ENCODE peak calls at places on chromosome 7, in seven cellular contexts. N, D, W, T, J, Y and P are unnamed samples.

GRCh38 chr7:80231719-80232118 is 97.1 kb downstream of the GNAI1 start:
- DNase-seq in N (no peak), D (no peak), W (peak; percentile 60), T (no peak), J (no peak), Y (no peak), P (no peak)

GRCh38 chr7:125316451-125316850 is 386.8 kb upstream of the POT1 start:
- DNase-seq in N (no peak), D (peak; percentile 14), W (peak; percentile 43), T (peak; percentile 12), J (peak; percentile 77), Y (no peak), P (no peak)

GRCh38 chr7:40192036-40192435 is 57.2 kb downstream of the SUGCT start:
- DNase-seq in N (no peak), D (no peak), W (peak; percentile 54), T (no peak), J (no peak), Y (no peak), P (no peak)

GRCh38 chr7:96596120-96596826 is 113.4 kb downstream of the SEM1 start:
- DNase-seq in N (no peak), D (no peak), W (peak; percentile 2), T (peak; percentile 19), J (peak; percentile 13), Y (no peak), P (no peak)

GRCh38 chr7:876972-877311 is 588 bp downstream of the GET4 start:
- DNase-seq in N (no peak), D (no peak), W (no peak), T (peak; percentile 60), J (no peak), Y (no peak), P (no peak)

GRCh38 chr7:16205481-16205880 is 215.9 kb downstream of the CRPPA start:
- DNase-seq in N (no peak), D (no peak), W (peak; percentile 61), T (no peak), J (no peak), Y (no peak), P (no peak)

GRCh38 chr7:99268361-99268908 is 4.2 kb upstream of the MYH16 start:
- DNase-seq in N (no peak), D (no peak), W (no peak), T (no peak), J (no peak), Y (no peak), P (no peak)

GRCh38 chr7:158413962-158414961 is 173.4 kb downstream of the PTPRN2 start:
- DNase-seq in N (no peak), D (peak; percentile 91), W (no peak), T (no peak), J (peak; percentile 77), Y (no peak), P (no peak)

GRCh38 chr7:102080371-102081243 is 206.1 kb upstream of the SH2B2 start:
- DNase-seq in N (no peak), D (peak; percentile 56), W (no peak), T (no peak), J (no peak), Y (no peak), P (no peak)